ENCODE peak calls at places on chromosomes 2 and 18, in four cellular contexts. Y is ovary, H is Peyer's patch, I is heart left ventricle. G is an unnamed sample. For H3K4me1, the result is how much of the 10 kb centered on the place peaks cover.

GRCh38 chr2:239514753-239515152 is 113.9 kb upstream of the HDAC4 start:
- DNase-seq in H (no peak), I (no peak), Y (no peak), G (no peak)

GRCh38 chr2:123961576-123961975 is 63.5 kb upstream of the CNTNAP5 start:
- DNase-seq in Y (no peak), I (no peak), H (no peak), G (no peak)

GRCh38 chr2:211161236-211161635 is 604.8 kb downstream of the CPS1 start:
- DNase-seq in Y (no peak), I (no peak), H (no peak), G (no peak)

GRCh38 chr18:12828116-12829051 is 55.7 kb downstream of the PTPN2 start:
- DNase-seq in Y (no peak), H (no peak), I (no peak), G (no peak)

GRCh38 chr18:63336366-63337099 is 17.0 kb upstream of the BCL2 start:
- DNase-seq in I (no peak), Y (no peak), H (no peak), G (no peak)

GRCh38 chr2:228180126-228181097 is 1.1 kb downstream of the SPHKAP start:
- DNase-seq in H (no peak), I (peak), Y (peak), G (no peak)

GRCh38 chr18:46291149-46291548 is 187.0 kb downstream of the HAUS1 start:
- DNase-seq in Y (no peak), I (no peak), H (no peak), G (no peak)

GRCh38 chr2:144406111-144406788 is 113.7 kb downstream of the ZEB2 start:
- DNase-seq in H (no peak), Y (no peak), I (no peak), G (no peak)

GRCh38 chr2:238143239-238143951 is 4.9 kb downstream of the KLHL30 start:
- DNase-seq in Y (no peak), I (peak), H (no peak), G (no peak)

GRCh38 chr2:148860037-148860436 is 15.0 kb upstream of the KIF5C start:
- DNase-seq in I (no peak), Y (no peak), H (no peak), G (no peak)

GRCh38 chr18:35580748-35581534 is 599 bp upstream of the GALNT1 start:
- DNase-seq in I (peak), H (peak), Y (peak), G (peak)

GRCh38 chr2:202122975-202123765 is 50.1 kb downstream of the KIAA2012 start:
- DNase-seq in I (no peak), H (peak), Y (no peak), G (no peak)

GRCh38 chr2:229713371-229714079 is 830 bp downstream of the DNER start:
- DNase-seq in H (no peak), Y (no peak), I (no peak), G (no peak)

GRCh38 chr2:6824962-6825361 is 40.7 kb downstream of the CMPK2 start:
- DNase-seq in Y (no peak), I (no peak), H (no peak), G (no peak)

GRCh38 chr2:166410828-166411472 is 35.2 kb upstream of the SCN9A start:
- DNase-seq in Y (no peak), I (no peak), H (no peak), G (no peak)

GRCh38 chr2:149329470-149330126 is 789 bp upstream of the LYPD6 start:
- DNase-seq in H (no peak), Y (peak), I (no peak), G (no peak)

GRCh38 chr18:6222271-6222670 is 192.4 kb downstream of the L3MBTL4 start:
- DNase-seq in H (no peak), I (no peak), Y (no peak), G (no peak)

GRCh38 chr2:61726456-61727209 is 127.2 kb downstream of the FAM161A start:
- DNase-seq in I (no peak), Y (no peak), H (no peak), G (no peak)

GRCh38 chr2:101038455-101039255 is 36.6 kb downstream of the RPL31 start:
- DNase-seq in H (no peak), Y (no peak), I (no peak), G (no peak)

GRCh38 chr2:112031473-112031872 is 23.6 kb upstream of the TMEM87B start:
- DNase-seq in I (no peak), H (no peak), Y (no peak), G (no peak)

GRCh38 chr2:230905448-230906430 is 19.3 kb downstream of the GPR55 start:
- DNase-seq in H (no peak), Y (no peak), I (peak), G (peak)

GRCh38 chr2:178882666-178883440 is 75.6 kb upstream of the TTN start:
- DNase-seq in H (no peak), Y (no peak), I (no peak), G (no peak)

GRCh38 chr2:134324942-134325341 is 71.1 kb downstream of the MGAT5 start:
- DNase-seq in I (no peak), Y (no peak), H (no peak), G (no peak)

DNA sequence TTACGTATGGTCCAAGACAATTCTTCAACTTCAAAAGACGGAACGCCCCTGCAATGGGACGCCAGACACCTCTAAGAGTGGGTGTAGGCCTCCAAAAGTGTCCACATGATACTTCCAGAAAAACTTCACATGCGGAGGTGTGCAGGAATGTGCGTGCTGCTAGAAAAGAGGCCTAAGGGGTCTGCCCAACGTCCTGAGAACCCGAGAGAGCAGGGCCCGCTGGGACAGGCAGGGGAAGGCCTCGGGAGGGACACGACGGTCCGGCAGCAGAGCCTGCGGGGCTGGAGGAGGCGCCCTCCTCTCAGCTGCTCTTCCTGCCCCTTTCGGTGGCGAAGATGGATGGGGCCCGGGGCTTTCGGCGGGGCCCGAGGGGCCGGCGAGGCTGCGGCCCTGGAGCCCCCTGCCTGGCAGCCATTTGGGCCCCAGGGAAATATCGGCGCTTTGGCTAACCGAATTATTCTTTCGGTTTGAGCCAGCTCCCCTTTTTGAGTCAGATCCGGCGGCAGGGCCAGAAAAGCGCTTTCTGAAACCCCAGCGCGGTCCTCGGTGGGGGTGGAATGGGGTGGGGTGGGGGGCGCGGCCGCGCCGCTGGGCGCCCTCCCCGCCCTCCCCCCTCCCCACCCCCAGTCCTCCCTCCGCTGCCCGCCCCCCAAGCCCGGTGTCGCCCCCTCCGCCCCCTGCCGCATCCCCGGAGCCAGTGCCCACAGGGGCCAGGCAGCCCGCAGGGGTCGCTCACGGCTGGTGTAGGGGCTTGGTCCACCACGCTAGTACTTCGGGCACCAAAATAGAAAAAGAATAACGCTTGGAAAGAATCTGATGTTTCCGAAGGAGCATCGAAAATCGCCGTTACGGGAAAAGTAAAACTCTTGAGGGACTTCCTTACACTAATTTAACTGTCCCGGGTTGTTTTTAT is 9.2 kb upstream of the ARID5A start:
- DNase-seq in H (no peak), Y (peak), I (peak), G (no peak)
- H3K4me1 ChIP-seq in H (half or more), Y (under half), I (under half), G (under half)

GRCh38 chr2:233444501-233444900 is 90.2 kb downstream of the DGKD start:
- DNase-seq in I (no peak), H (peak), Y (no peak), G (no peak)
- TF ChIP-seq POLR2A in I (no peak), H (no peak), Y (no peak), G (no peak)

GRCh38 chr2:145415151-145415550 is 895.2 kb upstream of the ZEB2 start:
- DNase-seq in Y (no peak), I (no peak), H (no peak), G (no peak)
- H3K4me1 ChIP-seq in Y (under half), I (under half), H (under half), G (under half)

DNA sequence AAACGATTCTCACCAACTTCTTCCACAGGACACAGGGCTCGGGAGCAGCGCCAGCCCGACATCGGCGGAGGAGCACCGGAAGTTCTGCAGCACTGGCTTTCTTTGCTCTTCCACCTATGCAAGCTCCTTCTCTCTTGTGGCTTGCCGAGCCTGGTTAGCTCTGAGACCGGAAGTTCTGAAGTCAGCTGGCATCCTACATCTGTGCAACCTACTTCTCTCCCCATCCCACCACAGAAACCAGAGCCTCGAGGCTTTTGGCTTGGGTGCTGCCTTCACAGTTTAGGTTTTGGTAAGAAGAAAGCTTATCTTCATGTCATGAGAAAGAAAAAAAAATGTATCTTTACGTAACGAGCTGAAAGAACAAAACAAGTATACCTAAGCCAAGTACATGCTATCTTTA is 111.7 kb downstream of the ANKRD44 start:
- DNase-seq in H (peak), Y (peak), I (peak), G (no peak)
- TF ChIP-seq POLR2A in H (peak), Y (no peak), I (no peak), G (no peak)

DNA sequence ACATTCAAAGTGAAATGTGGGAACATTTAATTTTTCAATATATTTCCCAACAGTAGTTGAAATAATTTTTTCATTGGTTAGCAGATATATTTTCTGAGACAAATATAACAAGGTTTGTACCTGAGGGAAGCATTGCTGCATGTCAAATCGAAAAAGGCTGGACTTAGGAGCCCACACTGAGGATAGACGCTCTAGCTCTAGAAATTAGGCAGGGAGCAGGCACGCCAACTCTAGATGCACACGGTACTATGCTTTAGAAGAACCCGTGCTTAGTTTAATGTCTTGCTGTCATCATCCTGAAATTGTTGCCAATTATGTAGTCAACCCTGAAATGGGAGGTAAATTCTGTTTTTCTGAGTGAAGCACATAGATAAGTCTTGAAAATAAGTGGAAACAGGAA is 731.1 kb upstream of the ZNF804A start:
- DNase-seq in Y (no peak), I (no peak), H (no peak), G (no peak)
- H3K4me1 ChIP-seq in Y (under half), I (under half), H (under half), G (under half)